ENCODE peak calls at places on chromosomes 11 and 22, in five cellular contexts. G, R, L, X and W are unnamed samples.

GRCh38 chr22:44281706-44282637 is 30.8 kb downstream of the SHISAL1 start:
- DNase-seq in L (no peak), X (no peak), R (no peak), G (no peak), W (no peak)

GRCh38 chr22:35685731-35686130 is 31.9 kb upstream of the APOL5 start:
- DNase-seq in G (no peak), X (no peak), L (peak; percentile 15), R (no peak), W (no peak)

GRCh38 chr11:2442554-2442953 is 1.8 kb downstream of the TRPM5 start:
- DNase-seq in R (no peak), L (no peak), X (no peak), G (no peak), W (no peak)

GRCh38 chr11:35553831-35554230 is 28.4 kb upstream of the PAMR1 start:
- DNase-seq in G (no peak), X (no peak), L (no peak), R (no peak), W (no peak)

GRCh38 chr11:11458523-11458922 is 105.5 kb upstream of the CSNK2A3 start:
- DNase-seq in L (no peak), G (no peak), R (no peak), X (no peak), W (no peak)

GRCh38 chr11:58640386-58641023 is 18.0 kb downstream of the CNTF start:
- DNase-seq in R (no peak), X (no peak), G (no peak), L (no peak), W (no peak)

GRCh38 chr11:67389477-67389876 is 2.3 kb upstream of the RAD9A start:
- DNase-seq in G (peak; percentile 70), R (peak; percentile 18), X (peak; percentile 73), L (peak; percentile 74), W (peak; percentile 79)

GRCh38 chr22:41410311-41410751 is 28.6 kb downstream of the TEF start:
- DNase-seq in G (no peak), L (no peak), X (no peak), R (no peak), W (no peak)